ENCODE peak calls at places on chromosomes 2 and 18, in five cellular contexts. R is posterior cingulate gyrus; E is CD8-positive, alpha-beta memory T cell; M is amniotic stem cell; D is fibroblast of the aortic adventitia. V is an unnamed sample.

GRCh38 chr2:240319221-240319854 is 116.1 kb upstream of the GPC1 start:
- DNase-seq in R (no peak), E (no peak), M (no peak), D (no peak), V (no peak)

GRCh38 chr18:13437034-13437433 is 218.5 kb downstream of the LDLRAD4 start:
- DNase-seq in R (no peak), E (no peak), M (no peak), D (no peak), V (no peak)

GRCh38 chr2:15986644-15987043 is 46.3 kb downstream of the MYCN start:
- DNase-seq in R (no peak), E (no peak), M (no peak), D (no peak), V (no peak)

GRCh38 chr2:1989216-1989615 is 244.9 kb upstream of the PXDN start:
- DNase-seq in R (peak; percentile 68), E (no peak), M (no peak), D (no peak), V (no peak)

GRCh38 chr18:63213331-63213900 is 106.2 kb downstream of the BCL2 start:
- DNase-seq in R (no peak), E (no peak), M (no peak), D (peak; percentile 31), V (no peak)

GRCh38 chr2:98086491-98087446 is at the start of gene VWA3B:
- DNase-seq in R (peak; percentile 87), E (no peak), M (no peak), D (peak; percentile 7), V (peak; percentile 45)

GRCh38 chr2:98412751-98413445 is 31.8 kb upstream of the INPP4A start:
- DNase-seq in R (no peak), E (peak; percentile 27), M (peak; percentile 28), D (peak; percentile 69), V (peak; percentile 3)

GRCh38 chr2:162318280-162319222 is at the start of gene IFIH1:
- DNase-seq in R (peak; percentile 80), E (peak; percentile 62), M (peak; percentile 84), D (peak; percentile 90), V (peak; percentile 68)

GRCh38 chr2:239636808-239637207 is 236.0 kb upstream of the HDAC4 start:
- DNase-seq in R (no peak), E (no peak), M (no peak), D (no peak), V (no peak)

GRCh38 chr2:189465076-189465475 is 23.8 kb downstream of the WDR75 start:
- DNase-seq in R (no peak), E (no peak), M (no peak), D (no peak), V (no peak)

GRCh38 chr18:25057491-25058050 is 294.4 kb downstream of the ZNF521 start:
- DNase-seq in R (no peak), E (no peak), M (no peak), D (no peak), V (no peak)